ENCODE peak calls at places on chromosome 16, in seven cellular contexts. Q is RWPE1, U is dorsolateral prefrontal cortex, Z is foreskin keratinocyte, M is T-helper 17 cell, D is COR-L47, N is T-helper 1 cell. W is an unnamed sample.

GRCh38 chr16:49350265-49351103 is 23.1 kb upstream of the C16orf78 start:
- DNase-seq in Q (peak), N (no peak), U (peak), Z (peak), M (no peak), D (peak), W (peak)

GRCh38 chr16:11010576-11011221 is 66.3 kb downstream of the CLEC16A start:
- DNase-seq in M (no peak), D (no peak), U (no peak), Z (no peak), N (no peak), Q (no peak), W (no peak)

GRCh38 chr16:13426736-13427135 is 493.2 kb upstream of the ERCC4 start:
- DNase-seq in D (no peak), Q (no peak), U (no peak), N (no peak), M (no peak), Z (no peak), W (no peak)

GRCh38 chr16:72858611-72859493 is 189.1 kb downstream of the ZFHX3 start:
- DNase-seq in Z (no peak), Q (no peak), N (no peak), M (no peak), D (no peak), U (no peak), W (no peak)

GRCh38 chr16:22313876-22314470 is 16.8 kb downstream of the POLR3E start:
- DNase-seq in D (no peak), Z (no peak), Q (no peak), U (no peak), N (no peak), M (no peak), W (no peak)

GRCh38 chr16:13982446-13982845 is 62.5 kb downstream of the ERCC4 start:
- DNase-seq in U (no peak), M (no peak), Q (no peak), D (no peak), Z (no peak), N (no peak), W (no peak)

GRCh38 chr16:50697421-50697715 is 4.0 kb downstream of the NOD2 start:
- DNase-seq in D (no peak), U (no peak), Q (no peak), N (no peak), Z (no peak), M (no peak), W (no peak)

GRCh38 chr16:77307764-77308561 is 108.8 kb downstream of the SYCE1L start:
- DNase-seq in N (no peak), Q (peak), Z (peak), U (no peak), M (no peak), D (no peak), W (no peak)

GRCh38 chr16:50425044-50425443 is 56.3 kb upstream of the BRD7 start:
- DNase-seq in M (no peak), D (no peak), N (no peak), U (no peak), Z (no peak), Q (no peak), W (no peak)

GRCh38 chr16:89217388-89218191 is at the start of gene ZNF778:
- DNase-seq in D (peak), N (peak), U (peak), Z (peak), Q (peak), M (peak), W (peak)

GRCh38 chr16:2019919-2020831 is 590 bp downstream of the NPW start:
- DNase-seq in Z (no peak), N (no peak), Q (no peak), U (no peak), M (no peak), D (peak), W (no peak)

GRCh38 chr16:89359296-89360147 is 130.8 kb downstream of the ANKRD11 start:
- DNase-seq in U (no peak), Q (no peak), D (no peak), Z (no peak), M (no peak), N (no peak), W (peak)

GRCh38 chr16:88303890-88304819 is 78.6 kb upstream of the ZNF469 start:
- DNase-seq in U (no peak), Z (peak), M (no peak), Q (peak), N (no peak), D (no peak), W (no peak)

GRCh38 chr16:66169817-66170216 is 196.7 kb upstream of the CDH5 start:
- DNase-seq in Z (no peak), M (no peak), D (no peak), Q (no peak), U (no peak), N (no peak), W (no peak)

GRCh38 chr16:53504161-53504663 is 1.2 kb upstream of the AKTIP start:
- DNase-seq in M (peak), N (no peak), Q (no peak), D (no peak), Z (peak), U (no peak), W (no peak)

GRCh38 chr16:70391881-70392481 is 45.3 kb downstream of the DDX19A start:
- DNase-seq in Z (peak), M (no peak), D (no peak), Q (peak), U (peak), N (no peak), W (no peak)

GRCh38 chr16:7405166-7405565 is 72.5 kb downstream of the RBFOX1 start:
- DNase-seq in N (no peak), D (peak), M (no peak), Q (no peak), U (peak), Z (no peak), W (peak)

GRCh38 chr16:55271945-55272513 is 52.0 kb upstream of the IRX6 start:
- DNase-seq in Z (no peak), U (no peak), M (no peak), D (no peak), Q (no peak), N (no peak), W (no peak)

GRCh38 chr16:4021070-4021779 is 95.0 kb downstream of the ADCY9 start:
- DNase-seq in Z (peak), M (no peak), Q (peak), D (peak), N (no peak), U (no peak), W (no peak)

GRCh38 chr16:48434653-48435318 is 49.6 kb upstream of the SIAH1 start:
- DNase-seq in M (no peak), Z (no peak), U (no peak), D (no peak), Q (no peak), N (no peak), W (no peak)

GRCh38 chr16:10753670-10754069 is 10.0 kb downstream of the NUBP1 start:
- DNase-seq in U (no peak), D (no peak), Q (no peak), M (no peak), N (no peak), Z (no peak), W (no peak)

GRCh38 chr16:66427036-66427446 is at the start of gene BEAN1:
- DNase-seq in M (no peak), Q (peak), D (peak), U (no peak), Z (no peak), N (no peak), W (no peak)

GRCh38 chr16:85563515-85564276 is 49.4 kb upstream of the GSE1 start:
- DNase-seq in Z (no peak), U (no peak), N (no peak), Q (no peak), D (no peak), M (no peak), W (no peak)

W was measured in NCI-H2227 treated with DMSO at 0.1 percent for 48 hours.